ENCODE peak calls at places on chromosome 15, in seven cellular contexts. B is posterior vena cava, F is iPS DF 19.7, H is fibroblast of gingiva, A is iris pigment epithelial cell, X is GM04504, J is fibroblast of mammary gland. K is an unnamed sample.

GRCh38 chr15:85406916-85407315 is 26.5 kb downstream of the AKAP13 start:
- DNase-seq in B (no peak), F (no peak), H (peak; percentile 61), A (peak; percentile 69), X (no peak), J (no peak), K (no peak)

GRCh38 chr15:40543082-40543481 is 21.8 kb downstream of the CCDC32 start:
- DNase-seq in B (no peak), F (no peak), H (no peak), A (no peak), X (no peak), J (no peak), K (no peak)

GRCh38 chr15:90062729-90063684 is 39.3 kb downstream of the IDH2 start:
- DNase-seq in B (no peak), F (no peak), H (no peak), A (no peak), X (no peak), J (no peak), K (no peak)

GRCh38 chr15:27774191-27774590 is 324.9 kb downstream of the OCA2 start:
- DNase-seq in B (no peak), F (no peak), H (no peak), A (no peak), X (no peak), J (no peak), K (no peak)

GRCh38 chr15:64813075-64813474 is 12.4 kb downstream of the PIF1 start:
- DNase-seq in B (no peak), F (no peak), H (no peak), A (peak; percentile 54), X (no peak), J (peak; percentile 40), K (no peak)

GRCh38 chr15:78393137-78393536 is 44.9 kb upstream of the IREB2 start:
- DNase-seq in B (no peak), F (no peak), H (no peak), A (no peak), X (no peak), J (no peak), K (no peak)

GRCh38 chr15:52060511-52060910 is 41.5 kb downstream of the MAPK6 start:
- DNase-seq in B (no peak), F (no peak), H (no peak), A (no peak), X (no peak), J (no peak), K (no peak)

GRCh38 chr15:47757331-47757730 is 40.0 kb downstream of the SEMA6D start:
- DNase-seq in B (no peak), F (no peak), H (no peak), A (no peak), X (no peak), J (no peak), K (no peak)

GRCh38 chr15:75644376-75644775 is 3.3 kb upstream of the SNX33 start:
- DNase-seq in B (no peak), F (no peak), H (no peak), A (no peak), X (no peak), J (peak; percentile 47), K (no peak)

GRCh38 chr15:66673410-66674322 is 28.4 kb upstream of the SMAD6 start:
- DNase-seq in B (no peak), F (no peak), H (no peak), A (peak; percentile 37), X (no peak), J (no peak), K (peak; percentile 26)

GRCh38 chr15:75001310-75001709 is 5.9 kb downstream of the SCAMP5 start:
- DNase-seq in B (peak; percentile 35), F (no peak), H (no peak), A (no peak), X (no peak), J (no peak), K (no peak)

GRCh38 chr15:96416218-96416933 is 85.9 kb downstream of the NR2F2 start:
- DNase-seq in B (no peak), F (no peak), H (no peak), A (no peak), X (no peak), J (no peak), K (no peak)

GRCh38 chr15:41935566-41936020 is 36.8 kb downstream of the EHD4 start:
- DNase-seq in B (peak; percentile 42), F (no peak), H (no peak), A (no peak), X (no peak), J (no peak), K (no peak)

GRCh38 chr15:42035362-42035761 is 14.5 kb upstream of the PLA2G4E start:
- DNase-seq in B (no peak), F (no peak), H (no peak), A (peak; percentile 41), X (no peak), J (peak; percentile 17), K (peak; percentile 97)